ENCODE peak calls at places on chromosomes 16 and 17, in eight cellular contexts. R is amygdala; T is COR-L47; U is dermis blood vessel endothelial cell; Y is fibroblast of mammary gland; M is HL-60; E is AG10803; S is activated T-helper 1 cell treated with anti-CD3 and anti-CD28 coated beads, Interleukin-12 subunit alpha, Interleukin-12 subunit beta, Interleukin-2, Interleukin-4 antibody, amounts not matched to agents 30 ng/mL and 10 ng/mL and 1 ng/mL, durations not matched to agents 14 hours and 24 hours and 36 hours. V is an unnamed sample.

GRCh38 chr17:29068828-29069227 is 25.9 kb downstream of the PIPOX start:
- DNase-seq in S (no peak), R (peak; percentile 20), E (no peak), T (no peak), U (no peak), Y (peak; percentile 27), M (no peak), V (no peak)

GRCh38 chr16:22161999-22162657 is at the start of gene SDR42E2:
- DNase-seq in M (no peak), U (no peak), S (no peak), Y (no peak), R (no peak), T (no peak), E (no peak), V (no peak)

GRCh38 chr17:62581769-62582168 is 45.7 kb upstream of the MRC2 start:
- DNase-seq in U (no peak), S (no peak), M (no peak), T (no peak), R (no peak), E (peak; percentile 36), Y (peak; percentile 47), V (no peak)

GRCh38 chr17:82888583-82889495 is 49.0 kb upstream of the ZNF750 start:
- DNase-seq in E (no peak), T (no peak), U (no peak), M (no peak), Y (no peak), R (no peak), S (no peak), V (no peak)

GRCh38 chr16:9082422-9082821 is 9.0 kb upstream of the HAPSTR1 start:
- DNase-seq in U (no peak), S (no peak), M (no peak), E (no peak), T (no peak), Y (no peak), R (no peak), V (no peak)

GRCh38 chr17:74212913-74213791 is at the start of gene TTYH2:
- DNase-seq in U (peak; percentile 66), M (peak; percentile 79), S (peak; percentile 66), T (peak; percentile 75), E (peak; percentile 82), R (peak; percentile 95), Y (peak; percentile 81), V (peak; percentile 95)

GRCh38 chr16:47734987-47735594 is 274.0 kb downstream of the PHKB start:
- DNase-seq in U (no peak), E (no peak), T (no peak), Y (no peak), S (no peak), M (no peak), R (no peak), V (no peak)

GRCh38 chr16:28546626-28547025 is 7.1 kb upstream of the SGF29 start:
- DNase-seq in S (no peak), T (no peak), U (no peak), Y (no peak), E (no peak), M (no peak), R (no peak), V (no peak)

GRCh38 chr17:35519442-35519841 is 18.0 kb downstream of the SLFN12L start:
- DNase-seq in U (no peak), E (no peak), R (no peak), Y (no peak), S (no peak), M (no peak), T (no peak), V (no peak)

GRCh38 chr16:67926181-67926742 is 5.4 kb downstream of the CTRL start:
- DNase-seq in E (no peak), S (no peak), U (peak; percentile 81), M (no peak), R (peak; percentile 64), Y (peak; percentile 65), T (peak; percentile 95), V (peak; percentile 74)

GRCh38 chr17:60594747-60595146 is 5.2 kb upstream of the PPM1D start:
- DNase-seq in T (peak; percentile 51), E (no peak), Y (no peak), S (no peak), R (no peak), U (no peak), M (no peak), V (no peak)

GRCh38 chr17:75563063-75563758 is 24.4 kb upstream of the MYO15B start:
- DNase-seq in S (no peak), Y (no peak), M (no peak), R (no peak), T (no peak), E (no peak), U (no peak), V (no peak)

GRCh38 chr16:79628501-79628975 is 28.0 kb upstream of the MAF start:
- DNase-seq in T (no peak), S (peak; percentile 77), E (no peak), R (no peak), U (no peak), M (no peak), Y (peak; percentile 22), V (no peak)

GRCh38 chr16:48366165-48367093 is 18.8 kb downstream of the SIAH1 start:
- DNase-seq in E (peak; percentile 94), U (peak; percentile 67), S (peak; percentile 55), R (no peak), M (peak; percentile 93), T (no peak), Y (peak; percentile 92), V (no peak)

GRCh38 chr16:84406006-84406963 is 37.9 kb downstream of the ATP2C2 start:
- DNase-seq in S (no peak), U (no peak), T (no peak), M (no peak), R (peak; percentile 89), Y (no peak), E (no peak), V (peak; percentile 95)

GRCh38 chr17:4199818-4200402 is 56.9 kb downstream of the CYB5D2 start:
- DNase-seq in T (no peak), M (peak; percentile 3), E (peak; percentile 34), S (no peak), U (peak; percentile 69), R (no peak), Y (peak; percentile 63), V (no peak)

GRCh38 chr16:87324411-87325275 is 7.5 kb upstream of the C16orf95 start:
- DNase-seq in T (peak; percentile 25), M (no peak), Y (peak; percentile 16), U (peak; percentile 64), R (no peak), E (peak; percentile 10), S (peak; percentile 15), V (peak; percentile 67)